ENCODE peak calls at places on chromosomes 3 and 15, in ten cellular contexts. F, S, K, U, Z, A, E, J, V and X are unnamed samples.

GRCh38 chr3:15032650-15033049 is 32.5 kb downstream of the MRPS25 start:
- ATAC-seq in U (no peak), J (no peak), F (no peak), S (no peak), K (no peak), Z (peak; percentile 79), A (no peak), E (no peak), V (no peak), X (no peak)

GRCh38 chr15:87144775-87145174 is 1065.1 kb downstream of the AGBL1 start:
- ATAC-seq in F (no peak), K (no peak), S (no peak), Z (no peak), J (no peak), A (no peak), U (no peak), V (no peak), E (peak; percentile 54), X (no peak)

GRCh38 chr3:13793451-13793850 is 86.4 kb downstream of the WNT7A start:
- ATAC-seq in V (no peak), F (no peak), A (no peak), S (no peak), K (no peak), U (no peak), E (no peak), Z (no peak), J (no peak), X (no peak)

GRCh38 chr3:179098388-179099077 is 26.9 kb upstream of the ZMAT3 start:
- ATAC-seq in U (no peak), K (no peak), V (no peak), E (no peak), A (no peak), F (no peak), Z (no peak), J (no peak), S (no peak), X (peak; percentile 79)

GRCh38 chr3:194872669-194872977 is 186.9 kb downstream of the FAM43A start:
- ATAC-seq in V (no peak), E (peak; percentile 47), K (no peak), J (no peak), A (peak; percentile 18), S (no peak), F (no peak), Z (no peak), U (no peak), X (no peak)

GRCh38 chr3:167241048-167241845 is 138.8 kb downstream of the ZBBX start:
- ATAC-seq in E (no peak), V (no peak), S (no peak), U (no peak), F (no peak), A (no peak), Z (no peak), K (no peak), J (no peak), X (no peak)

GRCh38 chr3:155313303-155313702 is 19.8 kb upstream of the STRIT1 start:
- ATAC-seq in A (no peak), J (no peak), V (no peak), S (no peak), K (no peak), U (no peak), F (no peak), Z (peak; percentile 59), E (peak; percentile 82), X (no peak)

GRCh38 chr3:38640661-38641441 is 8.6 kb downstream of the SCN5A start:
- ATAC-seq in F (no peak), Z (no peak), K (no peak), E (no peak), U (no peak), S (no peak), V (no peak), A (no peak), J (no peak), X (no peak)

GRCh38 chr3:2851835-2852234 is 258.3 kb downstream of the IL5RA start:
- ATAC-seq in S (peak; percentile 50), U (no peak), V (no peak), K (no peak), J (no peak), E (no peak), Z (no peak), A (no peak), F (no peak), X (no peak)

GRCh38 chr15:78981532-78982313 is 36.9 kb upstream of the CTSH start:
- ATAC-seq in F (no peak), K (no peak), J (no peak), V (no peak), A (no peak), S (no peak), Z (no peak), U (no peak), E (no peak), X (no peak)

GRCh38 chr3:66406186-66406585 is 94.6 kb downstream of the LRIG1 start:
- ATAC-seq in S (peak; percentile 76), K (peak; percentile 67), V (peak; percentile 71), J (no peak), F (no peak), E (no peak), U (no peak), A (no peak), Z (peak; percentile 27), X (no peak)

GRCh38 chr3:71979155-71979554 is 194.2 kb upstream of the PROK2 start:
- ATAC-seq in E (peak; percentile 76), Z (no peak), K (no peak), U (no peak), V (no peak), A (no peak), S (no peak), F (no peak), J (no peak), X (no peak)

GRCh38 chr3:109927161-109927560 is 589.8 kb upstream of the DPPA4 start:
- ATAC-seq in K (no peak), A (peak; percentile 83), V (no peak), Z (no peak), F (no peak), S (no peak), J (peak; percentile 30), E (peak; percentile 97), U (peak; percentile 68), X (peak; percentile 99)

GRCh38 chr3:33061782-33062181 is 35.2 kb downstream of the GLB1 start:
- ATAC-seq in S (no peak), Z (no peak), E (no peak), A (no peak), V (no peak), J (peak; percentile 80), U (peak; percentile 81), K (no peak), F (peak; percentile 61), X (peak; percentile 49)

GRCh38 chr3:24235121-24235520 is 259.5 kb downstream of the THRB start:
- ATAC-seq in J (peak; percentile 10), F (no peak), Z (no peak), K (no peak), S (no peak), V (no peak), U (no peak), E (peak; percentile 70), A (no peak), X (peak; percentile 55)

GRCh38 chr3:177329854-177330253 is 132.6 kb upstream of the TBL1XR1 start:
- ATAC-seq in U (no peak), Z (peak; percentile 86), K (peak; percentile 48), F (no peak), S (no peak), J (no peak), E (no peak), A (no peak), V (no peak), X (no peak)

GRCh38 chr3:102192575-102192974 is 242.2 kb upstream of the ZPLD1 start:
- ATAC-seq in F (no peak), E (peak; percentile 73), S (no peak), J (no peak), U (no peak), V (no peak), K (no peak), A (no peak), Z (no peak), X (no peak)

GRCh38 chr15:77009646-77010311 is 14.9 kb downstream of the PSTPIP1 start:
- ATAC-seq in S (no peak), F (no peak), K (no peak), J (no peak), V (peak; percentile 19), U (no peak), Z (no peak), A (no peak), E (peak; percentile 8), X (no peak)

GRCh38 chr15:38090223-38090622 is 155.8 kb downstream of the TMCO5A start:
- ATAC-seq in J (no peak), S (no peak), U (no peak), E (no peak), Z (no peak), K (peak; percentile 63), V (peak; percentile 33), F (no peak), A (no peak), X (no peak)

GRCh38 chr3:53026423-53027162 is 19.3 kb downstream of the SFMBT1 start:
- ATAC-seq in V (no peak), S (no peak), E (no peak), Z (peak; percentile 35), F (no peak), A (peak; percentile 66), K (peak; percentile 57), U (no peak), J (peak; percentile 50), X (no peak)